ENCODE peak calls at places on chromosomes 16 and 17, in eight cellular contexts. K is stimulated activated CD4-positive, alpha-beta T cell treated with anti-CD3 and anti-CD28 coated beads, Interleukin-12 subunit alpha, Interleukin-12 subunit beta, amount 100 ng/mL, for 4 hours; M is heart right ventricle; S is thoracic aorta; C is fibroblast of the aortic adventitia; B is C1 segment of cervical spinal cord; E is fibroblast of lung; U is memory B cell. W is an unnamed sample.

GRCh38 chr16:66695935-66696668 is 441 bp downstream of the CMTM4 start:
- DNase-seq in K (peak), M (peak), S (no peak), C (no peak), B (no peak), E (no peak), U (peak), W (peak)

GRCh38 chr16:85082553-85083050 is 29.7 kb downstream of the CIBAR2 start:
- DNase-seq in K (no peak), M (no peak), S (no peak), C (no peak), B (no peak), E (no peak), U (peak), W (peak)

GRCh38 chr16:2196162-2196980 is at the start of gene CASKIN1:
- DNase-seq in K (no peak), M (no peak), S (no peak), C (no peak), B (no peak), E (peak), U (no peak), W (no peak)

GRCh38 chr16:31064882-31065461 is 9.1 kb downstream of the ZNF668 start:
- DNase-seq in K (no peak), M (peak), S (no peak), C (peak), B (no peak), E (peak), U (no peak), W (no peak)

GRCh38 chr17:18167421-18167820 is 16.2 kb upstream of the ALKBH5 start:
- DNase-seq in K (no peak), M (no peak), S (no peak), C (no peak), B (no peak), E (no peak), U (no peak), W (no peak)

GRCh38 chr17:28475151-28475900 is 1.9 kb downstream of the SLC13A2 start:
- DNase-seq in K (no peak), M (no peak), S (no peak), C (no peak), B (no peak), E (no peak), U (no peak), W (no peak)

GRCh38 chr17:9195961-9196668 is 174.8 kb downstream of the NTN1 start:
- DNase-seq in K (no peak), M (no peak), S (no peak), C (no peak), B (no peak), E (no peak), U (no peak), W (no peak)

GRCh38 chr17:1555618-1556471 is 6.7 kb downstream of the PITPNA start:
- DNase-seq in K (no peak), M (no peak), S (no peak), C (no peak), B (peak), E (no peak), U (no peak), W (peak)

GRCh38 chr16:67963325-67964321 is 4.8 kb downstream of the SLC12A4 start:
- DNase-seq in K (no peak), M (no peak), S (no peak), C (no peak), B (peak), E (no peak), U (no peak), W (peak)

GRCh38 chr16:79929260-79929977 is 328.9 kb upstream of the MAF start:
- DNase-seq in K (no peak), M (no peak), S (no peak), C (no peak), B (no peak), E (no peak), U (no peak), W (no peak)

GRCh38 chr16:14399397-14400284 is 230.4 kb downstream of the PARN start:
- DNase-seq in K (no peak), M (peak), S (peak), C (peak), B (no peak), E (peak), U (no peak), W (no peak)

GRCh38 chr16:27316038-27316680 is 2.4 kb downstream of the IL4R start:
- DNase-seq in K (no peak), M (no peak), S (no peak), C (no peak), B (no peak), E (no peak), U (no peak), W (no peak)

GRCh38 chr17:7557825-7558543 is 566 bp upstream of the TNFSF13 start:
- DNase-seq in K (no peak), M (peak), S (no peak), C (peak), B (peak), E (peak), U (peak), W (peak)

GRCh38 chr17:6539871-6540270 is 16.5 kb downstream of the PITPNM3 start:
- DNase-seq in K (no peak), M (no peak), S (no peak), C (no peak), B (no peak), E (no peak), U (no peak), W (no peak)

GRCh38 chr17:57956311-57957119 is 1.3 kb upstream of the CUEDC1 start:
- DNase-seq in K (peak), M (no peak), S (no peak), C (no peak), B (no peak), E (no peak), U (peak), W (no peak)

GRCh38 chr17:42387663-42388380 is 420 bp downstream of the STAT3 start:
- DNase-seq in K (peak), M (peak), S (no peak), C (peak), B (no peak), E (no peak), U (peak), W (peak)

GRCh38 chr17:30819941-30820705 is 4.4 kb downstream of the CRLF3 start:
- DNase-seq in K (no peak), M (no peak), S (no peak), C (peak), B (no peak), E (no peak), U (no peak), W (no peak)

GRCh38 chr17:81288715-81289114 is 6.4 kb downstream of the SLC38A10 start:
- DNase-seq in K (no peak), M (no peak), S (no peak), C (no peak), B (no peak), E (no peak), U (no peak), W (no peak)

W was measured in upper lobe of left lung.